ENCODE peak calls at places on chromosome 4, in nine cellular contexts. C is germinal center; E is foreskin fibroblast; M is progenitor cell of endocrine pancreas; V is activated gamma-delta T cell treated with anti-CD3 and anti-CD28 coated beads, Interleukin-2, amount 50 U/mL, for 16 hours; Y is NCI-H345; X is H7; B is choroid plexus epithelial cell; Q is GM12865. Z is an unnamed sample.

GRCh38 chr4:3529363-3529762 is 2.9 kb downstream of the LRPAP1 start:
- DNase-seq in C (no peak), E (peak), M (no peak), V (no peak), Y (no peak), X (no peak), B (peak), Q (peak), Z (no peak)

GRCh38 chr4:11053601-11054000 is 369.0 kb upstream of the CLNK start:
- DNase-seq in C (no peak), E (no peak), M (no peak), V (no peak), Y (no peak), X (no peak), B (no peak), Q (no peak), Z (no peak)

GRCh38 chr4:186020793-186021407 is 48.1 kb upstream of the TLR3 start:
- DNase-seq in C (no peak), E (no peak), M (no peak), V (no peak), Y (no peak), X (no peak), B (peak), Q (no peak), Z (no peak)

GRCh38 chr4:71026086-71026485 is 32.6 kb downstream of the DCK start:
- DNase-seq in C (no peak), E (peak), M (no peak), V (no peak), Y (no peak), X (no peak), B (peak), Q (no peak), Z (peak)

GRCh38 chr4:19224820-19225219 is 1026.9 kb upstream of the SLIT2 start:
- DNase-seq in C (no peak), E (peak), M (no peak), V (no peak), Y (peak), X (no peak), B (peak), Q (no peak), Z (peak)

GRCh38 chr4:77151246-77151645 is 5.8 kb upstream of the CCNG2 start:
- DNase-seq in C (no peak), E (no peak), M (no peak), V (no peak), Y (no peak), X (no peak), B (no peak), Q (no peak), Z (no peak)

GRCh38 chr4:41678951-41679350 is 69.6 kb downstream of the PHOX2B start:
- DNase-seq in C (no peak), E (no peak), M (no peak), V (no peak), Y (no peak), X (no peak), B (no peak), Q (no peak), Z (no peak)

GRCh38 chr4:186723207-186724047 is at the start of gene FAT1:
- DNase-seq in C (no peak), E (peak), M (peak), V (no peak), Y (peak), X (peak), B (peak), Q (no peak), Z (no peak)

GRCh38 chr4:4386736-4387392 is at the start of gene NSG1:
- DNase-seq in C (no peak), E (peak), M (peak), V (peak), Y (peak), X (peak), B (peak), Q (peak), Z (no peak)

GRCh38 chr4:155543126-155543765 is 123.4 kb upstream of the GUCY1A1 start:
- DNase-seq in C (no peak), E (peak), M (no peak), V (no peak), Y (no peak), X (no peak), B (no peak), Q (peak), Z (peak)

GRCh38 chr4:47668810-47669408 is 169.0 kb downstream of the CORIN start:
- DNase-seq in C (peak), E (peak), M (no peak), V (no peak), Y (peak), X (peak), B (peak), Q (peak), Z (peak)

GRCh38 chr4:159227984-159228383 is 125.1 kb downstream of the RAPGEF2 start:
- DNase-seq in C (no peak), E (peak), M (peak), V (no peak), Y (peak), X (no peak), B (peak), Q (no peak), Z (peak)

GRCh38 chr4:147019061-147019460 is 73.4 kb upstream of the TTC29 start:
- DNase-seq in C (peak), E (peak), M (peak), V (no peak), Y (peak), X (no peak), B (peak), Q (peak), Z (peak)

GRCh38 chr4:6071959-6072720 is 53.9 kb upstream of the C4orf50 start:
- DNase-seq in C (no peak), E (no peak), M (no peak), V (no peak), Y (peak), X (no peak), B (no peak), Q (no peak), Z (no peak)

GRCh38 chr4:112284662-112285411 is 867 bp downstream of the TIFA start:
- DNase-seq in C (peak), E (peak), M (no peak), V (no peak), Y (no peak), X (peak), B (peak), Q (peak), Z (peak)

GRCh38 chr4:100165809-100166208 is 24.5 kb downstream of the DDIT4L start:
- DNase-seq in C (no peak), E (no peak), M (no peak), V (no peak), Y (no peak), X (no peak), B (peak), Q (peak), Z (peak)

GRCh38 chr4:82287720-82288119 is 86.1 kb downstream of the HNRNPD start:
- DNase-seq in C (no peak), E (no peak), M (no peak), V (no peak), Y (no peak), X (no peak), B (no peak), Q (no peak), Z (no peak)

GRCh38 chr4:141768954-141769353 is 132.6 kb downstream of the IL15 start:
- DNase-seq in C (no peak), E (peak), M (no peak), V (no peak), Y (no peak), X (no peak), B (peak), Q (no peak), Z (no peak)

GRCh38 chr4:141636771-141637460 is 533 bp downstream of the IL15 start:
- DNase-seq in C (peak), E (peak), M (peak), V (peak), Y (peak), X (peak), B (peak), Q (peak), Z (peak)

GRCh38 chr4:138650917-138651564 is 364.5 kb upstream of the NOCT start:
- DNase-seq in C (no peak), E (peak), M (no peak), V (no peak), Y (no peak), X (no peak), B (peak), Q (no peak), Z (peak)

GRCh38 chr4:101332424-101332823 is 14.9 kb downstream of the PPP3CA start:
- DNase-seq in C (no peak), E (no peak), M (no peak), V (no peak), Y (no peak), X (no peak), B (no peak), Q (no peak), Z (no peak)